ENCODE peak calls at places on chromosomes 12 and 14, in eight cellular contexts. One of them, this sample, is unnamed.
A peak's percentile ranks its signal among the peaks of the same experiment; 100 is the strongest.

GRCh38 chr12:80196419-80196818 is 97.1 kb downstream of the OTOGL start:
- DNase-seq in esophagus muscularis mucosa: no peak
- DNase-seq in fibroblast of lung: no peak
- DNase-seq in tibial artery: no peak
- DNase-seq in colonic mucosa: no peak
- DNase-seq in hepatocyte: no peak
- DNase-seq in transverse colon: no peak
- DNase-seq in esophagus squamous epithelium: no peak
- DNase-seq in this sample: no peak

GRCh38 chr12:131701705-131702572 is 9.0 kb upstream of the SFSWAP start:
- DNase-seq in esophagus muscularis mucosa: no peak
- DNase-seq in fibroblast of lung: no peak
- DNase-seq in tibial artery: no peak
- DNase-seq in colonic mucosa: no peak
- DNase-seq in hepatocyte: no peak
- DNase-seq in transverse colon: no peak
- DNase-seq in esophagus squamous epithelium: no peak
- DNase-seq in this sample: no peak

GRCh38 chr12:30955214-30955613 is 28.7 kb downstream of the TSPAN11 start:
- DNase-seq in esophagus muscularis mucosa: no peak
- DNase-seq in fibroblast of lung: no peak
- DNase-seq in tibial artery: no peak
- DNase-seq in colonic mucosa: no peak
- DNase-seq in hepatocyte: no peak
- DNase-seq in transverse colon: no peak
- DNase-seq in esophagus squamous epithelium: no peak
- DNase-seq in this sample: no peak

GRCh38 chr14:60233251-60233650 is 15.8 kb upstream of the PPM1A start:
- DNase-seq in esophagus muscularis mucosa: no peak
- DNase-seq in fibroblast of lung: no peak
- DNase-seq in tibial artery: no peak
- DNase-seq in colonic mucosa: no peak
- DNase-seq in hepatocyte: no peak
- DNase-seq in transverse colon: no peak
- DNase-seq in esophagus squamous epithelium: no peak
- DNase-seq in this sample: no peak

GRCh38 chr12:116879509-116880212 is 1.6 kb downstream of the HRK start:
- DNase-seq in esophagus muscularis mucosa: no peak
- DNase-seq in fibroblast of lung: no peak
- DNase-seq in tibial artery: no peak
- DNase-seq in colonic mucosa: no peak
- DNase-seq in hepatocyte: no peak
- DNase-seq in transverse colon: peak; percentile 14
- DNase-seq in esophagus squamous epithelium: no peak
- DNase-seq in this sample: no peak

GRCh38 chr12:19234171-19234704 is 104.7 kb downstream of the PLEKHA5 start:
- DNase-seq in esophagus muscularis mucosa: no peak
- DNase-seq in fibroblast of lung: peak; percentile 36
- DNase-seq in tibial artery: no peak
- DNase-seq in colonic mucosa: no peak
- DNase-seq in hepatocyte: no peak
- DNase-seq in transverse colon: no peak
- DNase-seq in esophagus squamous epithelium: no peak
- DNase-seq in this sample: no peak

GRCh38 chr14:54348001-54348611 is 48.7 kb upstream of the CDKN3 start:
- DNase-seq in esophagus muscularis mucosa: no peak
- DNase-seq in fibroblast of lung: no peak
- DNase-seq in tibial artery: no peak
- DNase-seq in colonic mucosa: no peak
- DNase-seq in hepatocyte: peak; percentile 85
- DNase-seq in transverse colon: no peak
- DNase-seq in esophagus squamous epithelium: no peak
- DNase-seq in this sample: peak; percentile 40

GRCh38 chr14:61861320-61861865 is 99.2 kb downstream of the SNAPC1 start:
- DNase-seq in esophagus muscularis mucosa: no peak
- DNase-seq in fibroblast of lung: no peak
- DNase-seq in tibial artery: no peak
- DNase-seq in colonic mucosa: no peak
- DNase-seq in hepatocyte: no peak
- DNase-seq in transverse colon: no peak
- DNase-seq in esophagus squamous epithelium: no peak
- DNase-seq in this sample: no peak

DNA sequence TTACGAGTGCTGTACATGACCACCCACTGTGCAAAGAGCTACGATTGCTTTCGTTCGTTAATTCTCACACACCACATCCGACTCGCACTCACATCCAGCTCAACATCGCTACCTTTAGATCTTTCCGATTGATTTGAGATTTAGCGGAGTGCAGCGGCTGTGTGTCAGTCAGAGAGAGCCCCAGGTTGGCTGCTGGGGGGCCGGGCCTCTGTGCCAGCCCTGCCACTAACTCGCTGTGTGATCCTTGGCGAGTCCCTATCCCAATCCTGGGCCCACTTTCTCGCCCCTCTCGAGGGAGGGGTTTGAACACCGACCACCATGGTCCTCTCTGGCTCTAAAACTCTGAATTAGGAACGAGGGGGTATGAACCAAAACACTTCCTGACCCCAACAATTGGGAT is 8.6 kb downstream of the DLK1 start:
- DNase-seq in esophagus muscularis mucosa: no peak
- DNase-seq in fibroblast of lung: no peak
- DNase-seq in tibial artery: no peak
- DNase-seq in colonic mucosa: no peak
- DNase-seq in hepatocyte: no peak
- DNase-seq in transverse colon: no peak
- DNase-seq in esophagus squamous epithelium: no peak
- DNase-seq in this sample: no peak
- H3K4me3 ChIP-seq in esophagus muscularis mucosa: no peak overlapping the region
- H3K4me3 ChIP-seq in fibroblast of lung: no peak overlapping the region
- H3K4me3 ChIP-seq in tibial artery: no peak overlapping the region
- H3K4me3 ChIP-seq in colonic mucosa: no peak overlapping the region
- H3K4me3 ChIP-seq in hepatocyte: no peak overlapping the region
- H3K4me3 ChIP-seq in transverse colon: no peak overlapping the region
- H3K4me3 ChIP-seq in esophagus squamous epithelium: no peak overlapping the region
- H3K4me3 ChIP-seq in this sample: no peak overlapping the region

DNA sequence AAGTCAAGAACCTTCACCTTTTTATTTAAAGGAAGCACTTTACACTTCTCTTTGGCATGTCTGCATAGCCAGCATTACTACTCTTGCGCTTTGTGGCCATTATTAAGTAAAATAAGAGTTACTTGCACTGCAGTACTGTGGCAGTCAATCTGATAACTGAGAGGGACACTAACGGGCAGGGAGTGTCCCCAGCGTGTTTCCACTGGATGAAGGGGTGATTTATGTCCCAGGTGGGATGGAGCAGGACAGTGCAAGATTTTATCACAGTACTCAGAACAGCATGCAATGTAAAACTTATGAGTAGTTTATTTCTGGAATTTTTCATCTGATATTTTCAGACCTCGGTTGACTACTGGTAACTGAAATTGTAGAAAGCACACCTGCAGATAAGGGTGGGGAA is 8.1 kb upstream of the M6PR start:
- DNase-seq in esophagus muscularis mucosa: no peak
- DNase-seq in fibroblast of lung: no peak
- DNase-seq in tibial artery: no peak
- DNase-seq in colonic mucosa: no peak
- DNase-seq in hepatocyte: no peak
- DNase-seq in transverse colon: no peak
- DNase-seq in esophagus squamous epithelium: no peak
- DNase-seq in this sample: no peak
- TF ChIP-seq CTCF in esophagus muscularis mucosa: no peak
- TF ChIP-seq CTCF in fibroblast of lung: no peak
- TF ChIP-seq CTCF in tibial artery: no peak
- TF ChIP-seq CTCF in colonic mucosa: no peak
- TF ChIP-seq CTCF in hepatocyte: no peak
- TF ChIP-seq CTCF in transverse colon: no peak
- TF ChIP-seq CTCF in esophagus squamous epithelium: no peak
- TF ChIP-seq CTCF in this sample: no peak

GRCh38 chr14:22095845-22096510 is 422.4 kb upstream of the OR4E1 start:
- DNase-seq in esophagus muscularis mucosa: no peak
- DNase-seq in fibroblast of lung: no peak
- DNase-seq in tibial artery: no peak
- DNase-seq in colonic mucosa: no peak
- DNase-seq in hepatocyte: no peak
- DNase-seq in transverse colon: no peak
- DNase-seq in esophagus squamous epithelium: no peak
- DNase-seq in this sample: no peak
- H3K27me3 ChIP-seq in esophagus muscularis mucosa: no peaks in the 10 kb centered on the region
- H3K27me3 ChIP-seq in fibroblast of lung: no peaks in the 10 kb centered on the region
- H3K27me3 ChIP-seq in tibial artery: no peaks in the 10 kb centered on the region
- H3K27me3 ChIP-seq in colonic mucosa: no peaks in the 10 kb centered on the region
- H3K27me3 ChIP-seq in hepatocyte: no peaks in the 10 kb centered on the region
- H3K27me3 ChIP-seq in transverse colon: no peaks in the 10 kb centered on the region
- H3K27me3 ChIP-seq in esophagus squamous epithelium: no peaks in the 10 kb centered on the region
- H3K27me3 ChIP-seq in this sample: peaks cover 2% of the 10 kb centered on the region

DNA sequence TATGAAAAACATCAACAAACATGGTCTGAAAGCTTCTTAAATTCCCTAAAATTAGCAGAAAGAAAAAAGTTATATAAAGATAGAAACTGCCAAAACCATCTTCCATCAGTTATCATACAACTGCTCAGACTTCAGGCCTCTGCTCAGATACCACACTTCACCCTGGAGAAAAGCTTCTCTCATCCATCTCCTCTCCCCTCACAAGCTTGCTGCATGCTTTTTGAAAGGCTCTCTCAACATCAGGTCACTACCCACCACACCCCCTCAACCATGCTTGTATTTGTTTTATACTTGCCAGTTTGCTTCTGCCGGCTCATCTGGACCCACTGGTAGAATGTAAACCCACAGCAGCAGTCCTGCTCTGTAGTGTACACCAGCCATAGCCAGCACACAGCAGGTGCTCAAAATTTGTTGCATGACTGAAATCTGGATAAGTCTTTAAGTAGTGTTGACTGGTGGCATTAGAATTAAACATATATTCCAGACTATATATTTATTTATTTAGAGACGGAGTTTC is 8.8 kb downstream of the PPP1CC start:
- DNase-seq in esophagus muscularis mucosa: no peak
- DNase-seq in fibroblast of lung: no peak
- DNase-seq in tibial artery: no peak
- DNase-seq in colonic mucosa: no peak
- DNase-seq in hepatocyte: no peak
- DNase-seq in transverse colon: no peak
- DNase-seq in esophagus squamous epithelium: no peak
- DNase-seq in this sample: no peak
- H3K4me3 ChIP-seq in esophagus muscularis mucosa: no peak overlapping the region
- H3K4me3 ChIP-seq in fibroblast of lung: no peak overlapping the region
- H3K4me3 ChIP-seq in tibial artery: no peak overlapping the region
- H3K4me3 ChIP-seq in colonic mucosa: no peak overlapping the region
- H3K4me3 ChIP-seq in hepatocyte: no peak overlapping the region
- H3K4me3 ChIP-seq in transverse colon: no peak overlapping the region
- H3K4me3 ChIP-seq in esophagus squamous epithelium: no peak overlapping the region
- H3K4me3 ChIP-seq in this sample: no peak overlapping the region

GRCh38 chr12:101792046-101792931 is 38.5 kb downstream of the GNPTAB start:
- DNase-seq in esophagus muscularis mucosa: no peak
- DNase-seq in fibroblast of lung: no peak
- DNase-seq in tibial artery: no peak
- DNase-seq in colonic mucosa: no peak
- DNase-seq in hepatocyte: no peak
- DNase-seq in transverse colon: no peak
- DNase-seq in esophagus squamous epithelium: no peak
- DNase-seq in this sample: peak; percentile 8
- TF ChIP-seq CTCF in esophagus muscularis mucosa: peak; percentile 48
- TF ChIP-seq CTCF in fibroblast of lung: peak; percentile 20
- TF ChIP-seq CTCF in tibial artery: peak; percentile 12
- TF ChIP-seq CTCF in colonic mucosa: peak; percentile 15
- TF ChIP-seq CTCF in hepatocyte: peak; percentile 28
- TF ChIP-seq CTCF in transverse colon: peak; percentile 27
- TF ChIP-seq CTCF in esophagus squamous epithelium: no peak
- TF ChIP-seq CTCF in this sample: peak; percentile 29

GRCh38 chr12:106647793-106648514 is 65.2 kb downstream of the RFX4 start:
- DNase-seq in esophagus muscularis mucosa: peak; percentile 55
- DNase-seq in fibroblast of lung: no peak
- DNase-seq in tibial artery: no peak
- DNase-seq in colonic mucosa: peak; percentile 32
- DNase-seq in hepatocyte: no peak
- DNase-seq in transverse colon: no peak
- DNase-seq in esophagus squamous epithelium: no peak
- DNase-seq in this sample: no peak

GRCh38 chr12:106645465-106646330 is 62.9 kb downstream of the RFX4 start:
- DNase-seq in esophagus muscularis mucosa: peak; percentile 64
- DNase-seq in fibroblast of lung: no peak
- DNase-seq in tibial artery: no peak
- DNase-seq in colonic mucosa: no peak
- DNase-seq in hepatocyte: no peak
- DNase-seq in transverse colon: no peak
- DNase-seq in esophagus squamous epithelium: no peak
- DNase-seq in this sample: no peak

GRCh38 chr12:106644335-106645073 is 61.7 kb downstream of the RFX4 start:
- DNase-seq in esophagus muscularis mucosa: peak; percentile 37
- DNase-seq in fibroblast of lung: no peak
- DNase-seq in tibial artery: no peak
- DNase-seq in colonic mucosa: no peak
- DNase-seq in hepatocyte: no peak
- DNase-seq in transverse colon: no peak
- DNase-seq in esophagus squamous epithelium: no peak
- DNase-seq in this sample: no peak

GRCh38 chr12:106645074-106645421 is 62.2 kb downstream of the RFX4 start:
- DNase-seq in esophagus muscularis mucosa: peak; percentile 42
- DNase-seq in fibroblast of lung: peak; percentile 40
- DNase-seq in tibial artery: peak; percentile 50
- DNase-seq in colonic mucosa: peak; percentile 78
- DNase-seq in hepatocyte: no peak
- DNase-seq in transverse colon: peak; percentile 60
- DNase-seq in esophagus squamous epithelium: no peak
- DNase-seq in this sample: peak; percentile 10

GRCh38 chr12:106646472-106646871 is 63.7 kb downstream of the RFX4 start:
- DNase-seq in esophagus muscularis mucosa: peak; percentile 7
- DNase-seq in fibroblast of lung: no peak
- DNase-seq in tibial artery: no peak
- DNase-seq in colonic mucosa: no peak
- DNase-seq in hepatocyte: no peak
- DNase-seq in transverse colon: no peak
- DNase-seq in esophagus squamous epithelium: no peak
- DNase-seq in this sample: peak; percentile 15
- H3K27me3 ChIP-seq in esophagus muscularis mucosa: peaks cover 9% of the 10 kb centered on the region
- H3K27me3 ChIP-seq in fibroblast of lung: no peaks in the 10 kb centered on the region
- H3K27me3 ChIP-seq in tibial artery: no peaks in the 10 kb centered on the region
- H3K27me3 ChIP-seq in colonic mucosa: no peaks in the 10 kb centered on the region
- H3K27me3 ChIP-seq in hepatocyte: no peaks in the 10 kb centered on the region
- H3K27me3 ChIP-seq in transverse colon: no peaks in the 10 kb centered on the region
- H3K27me3 ChIP-seq in esophagus squamous epithelium: peaks cover 33% of the 10 kb centered on the region
- H3K27me3 ChIP-seq in this sample: no peaks in the 10 kb centered on the region

This sample was measured in bronchial epithelial cell.